ENCODE peak calls at places on chromosomes 11 and 22, in four cellular contexts. P is RWPE1, I is GM06990, Y is fibroblast of mammary gland. T is an unnamed sample.

GRCh38 chr11:14300661-14301304 is 58.2 kb downstream of the RRAS2 start:
- DNase-seq in P (peak), I (no peak), Y (peak), T (no peak)

GRCh38 chr11:124938206-124938765 is 2.4 kb upstream of the HEPACAM start:
- DNase-seq in P (no peak), I (no peak), Y (peak), T (no peak)

GRCh38 chr22:46963672-46964545 is 201.5 kb downstream of the TBC1D22A start:
- DNase-seq in P (no peak), I (no peak), Y (no peak), T (no peak)

GRCh38 chr11:1453611-1454386 is 32.8 kb downstream of the MOB2 start:
- DNase-seq in P (peak), I (peak), Y (no peak), T (no peak)

GRCh38 chr11:48228761-48229160 is 12.2 kb downstream of the OR4B1 start:
- DNase-seq in P (no peak), I (no peak), Y (no peak), T (no peak)

GRCh38 chr11:115503083-115503885 is 931 bp downstream of the CADM1 start:
- DNase-seq in P (no peak), I (peak), Y (no peak), T (peak)

GRCh38 chr11:125514336-125515101 is 18.5 kb upstream of the FEZ1 start:
- DNase-seq in P (peak), I (peak), Y (peak), T (no peak)

GRCh38 chr11:121255473-121256125 is 37.0 kb upstream of the SC5D start:
- DNase-seq in P (no peak), I (no peak), Y (no peak), T (no peak)

GRCh38 chr11:73372371-73372993 is 3.7 kb upstream of the RELT start:
- DNase-seq in P (no peak), I (no peak), Y (no peak), T (no peak)

DNA sequence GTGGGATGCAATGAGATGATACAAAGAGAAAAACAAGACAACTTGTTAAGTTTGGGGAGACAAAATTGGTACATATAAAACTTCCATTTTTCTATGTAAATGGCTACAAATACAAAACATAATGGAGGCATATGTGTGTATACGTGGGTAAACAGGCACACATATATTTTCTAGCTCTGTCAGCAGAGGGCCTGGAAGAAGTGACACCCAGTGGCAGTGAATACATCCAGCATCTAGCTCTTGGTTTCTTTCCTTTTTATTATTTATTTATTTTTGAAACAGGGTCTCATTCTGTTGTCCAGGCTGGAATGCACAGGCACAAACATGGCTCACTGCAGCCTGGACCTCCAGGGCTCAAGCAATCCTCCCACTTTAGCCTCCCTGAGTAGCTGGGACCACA is 5.0 kb upstream of the RASL10A start:
- DNase-seq in P (no peak), I (no peak), Y (no peak), T (no peak)
- TF ChIP-seq CTCF in P (peak), I (no peak), Y (no peak), T (peak)

DNA sequence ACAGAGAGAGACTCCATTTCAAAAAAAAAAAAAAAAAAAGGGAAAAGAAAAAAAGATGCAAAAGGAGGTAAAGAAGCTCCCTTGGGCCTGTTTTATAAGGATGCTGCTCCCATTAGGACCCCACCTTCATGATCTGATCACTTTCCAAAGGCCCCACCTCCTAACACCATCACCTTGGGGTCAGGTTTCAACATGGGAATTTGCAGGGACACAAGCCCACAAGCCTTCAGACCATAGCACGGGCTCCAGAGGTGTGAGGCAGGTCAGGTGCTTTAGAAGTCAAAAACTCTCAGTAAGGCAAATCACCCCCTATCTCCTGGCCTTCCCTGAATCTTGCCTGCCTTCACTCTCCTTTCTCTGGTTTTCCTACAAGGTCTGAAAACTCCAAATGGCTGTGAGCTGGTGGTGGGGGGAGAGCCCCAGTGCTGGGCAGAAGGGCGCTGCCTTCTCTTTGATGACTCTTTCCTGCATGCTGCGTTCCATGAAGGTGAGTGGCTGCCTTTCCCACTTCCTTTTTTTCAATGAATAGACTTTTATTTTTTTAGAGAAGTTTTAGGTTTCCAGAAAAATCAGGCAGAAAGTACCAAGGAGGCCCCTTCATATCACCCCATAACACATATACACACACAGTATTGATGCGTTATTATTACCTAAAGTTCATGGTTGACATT is 13.2 kb downstream of the ASPHD2 start:
- DNase-seq in P (no peak), I (no peak), Y (no peak), T (no peak)
- TF ChIP-seq CTCF in P (no peak), I (no peak), Y (no peak), T (no peak)

GRCh38 chr11:19286411-19286810 is 45.7 kb upstream of the E2F8 start:
- DNase-seq in P (no peak), I (no peak), Y (no peak), T (no peak)
- TF ChIP-seq CTCF in P (no peak), I (no peak), Y (no peak), T (no peak)

DNA sequence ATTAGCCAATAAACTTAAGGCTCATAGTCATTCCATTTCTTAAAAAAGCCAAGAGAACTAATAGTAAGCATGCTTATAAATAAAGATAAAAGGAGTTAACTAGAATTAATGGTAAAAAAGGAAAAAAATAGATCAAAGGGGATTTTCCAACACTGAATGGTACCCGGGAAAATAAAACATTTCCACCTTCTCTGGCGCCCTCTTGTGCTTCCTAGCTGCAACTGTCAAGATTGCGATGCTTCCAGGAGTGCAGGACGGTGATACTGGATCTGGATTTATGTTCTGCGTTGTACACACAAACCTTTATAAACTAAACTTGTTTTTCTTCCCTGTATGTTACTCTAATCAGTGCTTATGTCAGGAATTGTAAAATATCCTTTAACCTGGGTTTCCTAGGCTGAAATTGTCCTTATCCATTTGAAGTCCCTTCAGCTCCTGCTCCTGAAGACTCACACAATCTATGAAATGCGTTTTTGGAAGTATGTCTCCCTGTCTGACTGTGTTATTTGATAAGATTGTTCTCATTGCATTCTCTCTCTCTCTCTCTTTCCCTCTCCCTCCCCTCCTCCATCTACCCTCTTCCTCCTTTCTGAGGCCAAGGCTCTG is 9.6 kb upstream of the HTATIP2 start:
- DNase-seq in P (peak), I (no peak), Y (peak), T (no peak)
- TF ChIP-seq CTCF in P (peak), I (peak), Y (peak), T (peak)

GRCh38 chr11:22635689-22636088 is 10.1 kb upstream of the FANCF start:
- DNase-seq in P (no peak), I (no peak), Y (no peak), T (no peak)

GRCh38 chr11:22634897-22635629 is 9.4 kb upstream of the FANCF start:
- DNase-seq in P (no peak), I (no peak), Y (peak), T (no peak)

GRCh38 chr11:22633354-22633902 is 7.8 kb upstream of the FANCF start:
- DNase-seq in P (no peak), I (no peak), Y (no peak), T (no peak)
- TF ChIP-seq CTCF in P (no peak), I (no peak), Y (no peak), T (no peak)

DNA sequence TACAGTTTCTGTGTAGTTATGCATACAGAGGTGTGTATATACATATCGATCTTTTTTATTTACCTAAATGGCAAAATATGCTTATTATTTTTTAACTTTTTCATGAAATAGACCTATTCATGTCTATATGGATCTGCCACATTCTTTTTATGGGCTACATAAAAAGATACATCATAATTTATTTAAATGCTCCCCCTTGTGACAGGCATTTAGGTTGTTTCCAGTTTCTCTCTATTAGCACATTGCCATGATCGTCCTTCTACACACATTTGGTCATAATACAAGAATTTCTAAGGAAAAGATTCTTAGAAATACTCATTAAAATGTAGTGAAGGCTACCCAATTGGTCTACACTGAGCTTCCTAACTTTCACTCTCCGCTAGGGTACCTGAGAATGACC is 1067.4 kb downstream of the OPCML start:
- DNase-seq in P (no peak), I (no peak), Y (no peak), T (no peak)
- TF ChIP-seq CTCF in P (no peak), I (no peak), Y (no peak), T (no peak)

T was measured in left ventricle myocardium inferior.